ENCODE peak calls at places on chromosomes 16 and 17, in six cellular contexts. One of them, this sample, is unnamed.

GRCh38 chr17:73359987-73360410 is 48.2 kb upstream of the CDC42EP4 start:
- DNase-seq in BJ: no peak
- DNase-seq in PC-9: peak
- DNase-seq in AG04449: no peak
- DNase-seq in heart right ventricle: peak
- DNase-seq in esophagus squamous epithelium: no peak
- DNase-seq in this sample: no peak

GRCh38 chr16:79211581-79211980 is 389.0 kb downstream of the MAF start:
- DNase-seq in BJ: no peak
- DNase-seq in PC-9: no peak
- DNase-seq in AG04449: no peak
- DNase-seq in heart right ventricle: no peak
- DNase-seq in esophagus squamous epithelium: no peak
- DNase-seq in this sample: no peak

GRCh38 chr17:40018211-40019121 is 3.2 kb downstream of the CSF3 start:
- DNase-seq in BJ: no peak
- DNase-seq in PC-9: no peak
- DNase-seq in AG04449: no peak
- DNase-seq in heart right ventricle: peak
- DNase-seq in esophagus squamous epithelium: no peak
- DNase-seq in this sample: no peak

GRCh38 chr17:63497708-63498483 is 21.0 kb downstream of the ACE start:
- DNase-seq in BJ: no peak
- DNase-seq in PC-9: no peak
- DNase-seq in AG04449: no peak
- DNase-seq in heart right ventricle: no peak
- DNase-seq in esophagus squamous epithelium: no peak
- DNase-seq in this sample: no peak

GRCh38 chr17:73803867-73804539 is 159.8 kb upstream of the SDK2 start:
- DNase-seq in BJ: no peak
- DNase-seq in PC-9: no peak
- DNase-seq in AG04449: no peak
- DNase-seq in heart right ventricle: no peak
- DNase-seq in esophagus squamous epithelium: no peak
- DNase-seq in this sample: no peak

GRCh38 chr16:80369559-80369958 is 171.2 kb upstream of the DYNLRB2 start:
- DNase-seq in BJ: no peak
- DNase-seq in PC-9: no peak
- DNase-seq in AG04449: peak
- DNase-seq in heart right ventricle: no peak
- DNase-seq in esophagus squamous epithelium: no peak
- DNase-seq in this sample: peak

GRCh38 chr17:43528319-43528987 is 17.7 kb downstream of the ETV4 start:
- DNase-seq in BJ: no peak
- DNase-seq in PC-9: no peak
- DNase-seq in AG04449: no peak
- DNase-seq in heart right ventricle: peak
- DNase-seq in esophagus squamous epithelium: no peak
- DNase-seq in this sample: no peak

GRCh38 chr16:89498839-89499238 is 8.5 kb upstream of the ANKRD11 start:
- DNase-seq in BJ: no peak
- DNase-seq in PC-9: no peak
- DNase-seq in AG04449: peak
- DNase-seq in heart right ventricle: no peak
- DNase-seq in esophagus squamous epithelium: no peak
- DNase-seq in this sample: no peak

GRCh38 chr16:65658339-65659275 is 536.7 kb upstream of the CDH11 start:
- DNase-seq in BJ: peak
- DNase-seq in PC-9: no peak
- DNase-seq in AG04449: peak
- DNase-seq in heart right ventricle: no peak
- DNase-seq in esophagus squamous epithelium: no peak
- DNase-seq in this sample: peak

GRCh38 chr17:5508855-5509254 is 22.5 kb downstream of the MIS12 start:
- DNase-seq in BJ: no peak
- DNase-seq in PC-9: no peak
- DNase-seq in AG04449: no peak
- DNase-seq in heart right ventricle: no peak
- DNase-seq in esophagus squamous epithelium: no peak
- DNase-seq in this sample: peak

GRCh38 chr17:77332034-77332971 is 191.5 kb downstream of the SEC14L1 start:
- DNase-seq in BJ: no peak
- DNase-seq in PC-9: peak
- DNase-seq in AG04449: no peak
- DNase-seq in heart right ventricle: no peak
- DNase-seq in esophagus squamous epithelium: no peak
- DNase-seq in this sample: peak

GRCh38 chr17:2029911-2030778 is at the start of gene DPH1:
- DNase-seq in BJ: no peak
- DNase-seq in PC-9: peak
- DNase-seq in AG04449: no peak
- DNase-seq in heart right ventricle: peak
- DNase-seq in esophagus squamous epithelium: peak
- DNase-seq in this sample: peak

GRCh38 chr16:3161235-3162018 is 26.6 kb upstream of the OR1F1 start:
- DNase-seq in BJ: no peak
- DNase-seq in PC-9: peak
- DNase-seq in AG04449: no peak
- DNase-seq in heart right ventricle: no peak
- DNase-seq in esophagus squamous epithelium: no peak
- DNase-seq in this sample: no peak

GRCh38 chr16:55470533-55471371 is 8.2 kb upstream of the MMP2 start:
- DNase-seq in BJ: no peak
- DNase-seq in PC-9: peak
- DNase-seq in AG04449: no peak
- DNase-seq in heart right ventricle: no peak
- DNase-seq in esophagus squamous epithelium: no peak
- DNase-seq in this sample: peak

GRCh38 chr16:22672830-22673210 is 141.1 kb upstream of the HS3ST2 start:
- DNase-seq in BJ: no peak
- DNase-seq in PC-9: no peak
- DNase-seq in AG04449: no peak
- DNase-seq in heart right ventricle: no peak
- DNase-seq in esophagus squamous epithelium: no peak
- DNase-seq in this sample: no peak

GRCh38 chr17:15492186-15492585 is 24.8 kb upstream of the CDRT4 start:
- DNase-seq in BJ: no peak
- DNase-seq in PC-9: no peak
- DNase-seq in AG04449: no peak
- DNase-seq in heart right ventricle: no peak
- DNase-seq in esophagus squamous epithelium: no peak
- DNase-seq in this sample: no peak

GRCh38 chr17:53979991-53980390 is 157.3 kb downstream of the KIF2B start:
- DNase-seq in BJ: no peak
- DNase-seq in PC-9: no peak
- DNase-seq in AG04449: no peak
- DNase-seq in heart right ventricle: no peak
- DNase-seq in esophagus squamous epithelium: no peak
- DNase-seq in this sample: no peak

GRCh38 chr16:85284138-85284897 is 172.0 kb upstream of the CIBAR2 start:
- DNase-seq in BJ: no peak
- DNase-seq in PC-9: no peak
- DNase-seq in AG04449: no peak
- DNase-seq in heart right ventricle: no peak
- DNase-seq in esophagus squamous epithelium: no peak
- DNase-seq in this sample: no peak

GRCh38 chr16:66240996-66241395 is 125.5 kb upstream of the CDH5 start:
- DNase-seq in BJ: no peak
- DNase-seq in PC-9: no peak
- DNase-seq in AG04449: no peak
- DNase-seq in heart right ventricle: no peak
- DNase-seq in esophagus squamous epithelium: no peak
- DNase-seq in this sample: no peak

GRCh38 chr17:79490530-79490929 is 120.3 kb downstream of the RBFOX3 start:
- DNase-seq in BJ: no peak
- DNase-seq in PC-9: no peak
- DNase-seq in AG04449: no peak
- DNase-seq in heart right ventricle: no peak
- DNase-seq in esophagus squamous epithelium: no peak
- DNase-seq in this sample: no peak

GRCh38 chr16:88523381-88524159 is 46.6 kb upstream of the ZC3H18 start:
- DNase-seq in BJ: no peak
- DNase-seq in PC-9: no peak
- DNase-seq in AG04449: no peak
- DNase-seq in heart right ventricle: peak
- DNase-seq in esophagus squamous epithelium: no peak
- DNase-seq in this sample: no peak

GRCh38 chr17:75447951-75448856 is 8.2 kb upstream of the TMEM94 start:
- DNase-seq in BJ: no peak
- DNase-seq in PC-9: no peak
- DNase-seq in AG04449: no peak
- DNase-seq in heart right ventricle: no peak
- DNase-seq in esophagus squamous epithelium: no peak
- DNase-seq in this sample: no peak

DNA sequence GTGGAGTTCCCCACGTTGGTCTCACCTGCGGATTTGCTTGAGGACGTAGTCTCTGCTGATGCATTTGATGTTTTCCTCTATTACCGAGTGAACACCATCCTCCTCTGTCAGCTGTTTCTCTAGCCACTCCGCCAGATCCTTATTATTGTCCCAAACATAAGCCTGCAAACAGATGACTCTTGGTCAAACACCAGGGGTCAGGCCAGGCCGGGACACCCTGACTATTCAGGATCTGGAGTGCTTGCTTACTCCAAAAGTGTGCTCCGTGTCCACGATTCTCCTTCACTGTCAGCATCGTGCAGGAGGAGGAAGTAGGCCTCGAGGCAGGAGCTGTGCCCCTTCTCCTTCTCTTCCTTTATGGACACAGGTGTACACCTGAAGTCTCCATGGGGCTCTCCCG is 140.2 kb downstream of the AATF start:
- DNase-seq in BJ: no peak
- DNase-seq in PC-9: no peak
- DNase-seq in AG04449: no peak
- DNase-seq in heart right ventricle: no peak
- DNase-seq in esophagus squamous epithelium: no peak
- DNase-seq in this sample: no peak
- TF ChIP-seq CTCF in BJ: no peak
- TF ChIP-seq CTCF in PC-9: no peak
- TF ChIP-seq CTCF in AG04449: no peak
- TF ChIP-seq CTCF in heart right ventricle: no peak
- TF ChIP-seq CTCF in esophagus squamous epithelium: no peak
- TF ChIP-seq CTCF in this sample: no peak

GRCh38 chr16:54284931-54285413 is 1.6 kb downstream of the IRX3 start:
- DNase-seq in BJ: no peak
- DNase-seq in PC-9: no peak
- DNase-seq in AG04449: no peak
- DNase-seq in heart right ventricle: no peak
- DNase-seq in esophagus squamous epithelium: no peak
- DNase-seq in this sample: peak
- H3K4me3 ChIP-seq in BJ: peak
- H3K4me3 ChIP-seq in PC-9: peak
- H3K4me3 ChIP-seq in AG04449: peak
- H3K4me3 ChIP-seq in heart right ventricle: peak
- H3K4me3 ChIP-seq in esophagus squamous epithelium: peak
- H3K4me3 ChIP-seq in this sample: peak

GRCh38 chr17:80827646-80828643 is 163.7 kb upstream of the CHMP6 start:
- DNase-seq in BJ: no peak
- DNase-seq in PC-9: no peak
- DNase-seq in AG04449: no peak
- DNase-seq in heart right ventricle: no peak
- DNase-seq in esophagus squamous epithelium: no peak
- DNase-seq in this sample: peak

GRCh38 chr17:80829166-80829813 is 162.4 kb upstream of the CHMP6 start:
- DNase-seq in BJ: no peak
- DNase-seq in PC-9: no peak
- DNase-seq in AG04449: no peak
- DNase-seq in heart right ventricle: no peak
- DNase-seq in esophagus squamous epithelium: no peak
- DNase-seq in this sample: no peak

GRCh38 chr17:80825471-80826345 is 165.9 kb upstream of the CHMP6 start:
- DNase-seq in BJ: no peak
- DNase-seq in PC-9: no peak
- DNase-seq in AG04449: no peak
- DNase-seq in heart right ventricle: no peak
- DNase-seq in esophagus squamous epithelium: no peak
- DNase-seq in this sample: no peak

GRCh38 chr17:80826346-80826954 is 165.2 kb upstream of the CHMP6 start:
- DNase-seq in BJ: no peak
- DNase-seq in PC-9: no peak
- DNase-seq in AG04449: no peak
- DNase-seq in heart right ventricle: no peak
- DNase-seq in esophagus squamous epithelium: no peak
- DNase-seq in this sample: no peak

DNA sequence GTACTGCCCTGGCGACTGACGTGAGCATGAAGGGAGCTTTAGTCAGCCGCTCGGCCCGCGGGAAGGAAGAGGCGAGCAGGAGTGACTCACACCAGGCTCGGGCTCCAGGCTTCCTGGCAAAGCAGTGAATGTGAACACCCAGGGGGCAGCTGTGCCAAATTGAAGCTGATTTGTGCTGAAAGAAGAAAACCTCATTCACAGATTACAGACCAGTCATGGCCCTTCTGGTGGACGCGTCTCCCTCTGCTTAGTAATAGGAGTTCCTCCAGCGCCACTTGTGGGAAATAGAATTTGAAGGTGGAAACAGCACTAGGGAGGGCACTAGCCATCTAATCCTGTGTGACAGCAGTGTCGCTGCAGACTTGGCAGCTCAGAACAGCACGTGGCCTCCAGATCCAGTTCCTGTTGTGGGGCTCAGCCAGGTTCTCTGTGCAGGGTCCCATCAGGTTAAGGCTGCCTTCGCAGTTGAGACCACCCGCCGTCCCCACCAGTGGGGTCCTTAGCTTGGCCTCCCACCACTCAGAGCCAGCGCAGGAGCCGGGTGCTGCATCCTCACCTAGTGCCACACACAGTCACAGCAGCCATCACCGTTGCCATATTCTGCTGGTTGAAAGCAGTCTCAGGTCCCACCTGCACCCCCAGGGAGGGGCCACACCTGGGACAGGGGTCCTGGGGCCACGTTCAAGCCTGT is 164.5 kb upstream of the CHMP6 start:
- DNase-seq in BJ: peak
- DNase-seq in PC-9: peak
- DNase-seq in AG04449: peak
- DNase-seq in heart right ventricle: no peak
- DNase-seq in esophagus squamous epithelium: no peak
- DNase-seq in this sample: peak
- TF ChIP-seq CTCF in BJ: no peak
- TF ChIP-seq CTCF in PC-9: no peak
- TF ChIP-seq CTCF in AG04449: no peak
- TF ChIP-seq CTCF in heart right ventricle: no peak
- TF ChIP-seq CTCF in esophagus squamous epithelium: no peak
- TF ChIP-seq CTCF in this sample: peak

GRCh38 chr16:73028721-73029361 is 19.1 kb downstream of the ZFHX3 start:
- DNase-seq in BJ: no peak
- DNase-seq in PC-9: no peak
- DNase-seq in AG04449: no peak
- DNase-seq in heart right ventricle: no peak
- DNase-seq in esophagus squamous epithelium: no peak
- DNase-seq in this sample: no peak

GRCh38 chr16:73028263-73028662 is 19.7 kb downstream of the ZFHX3 start:
- DNase-seq in BJ: no peak
- DNase-seq in PC-9: no peak
- DNase-seq in AG04449: no peak
- DNase-seq in heart right ventricle: no peak
- DNase-seq in esophagus squamous epithelium: no peak
- DNase-seq in this sample: no peak

GRCh38 chr16:73025506-73026131 is 22.3 kb downstream of the ZFHX3 start:
- DNase-seq in BJ: no peak
- DNase-seq in PC-9: no peak
- DNase-seq in AG04449: no peak
- DNase-seq in heart right ventricle: no peak
- DNase-seq in esophagus squamous epithelium: no peak
- DNase-seq in this sample: peak

GRCh38 chr16:73026754-73027654 is 20.9 kb downstream of the ZFHX3 start:
- DNase-seq in BJ: no peak
- DNase-seq in PC-9: no peak
- DNase-seq in AG04449: no peak
- DNase-seq in heart right ventricle: no peak
- DNase-seq in esophagus squamous epithelium: no peak
- DNase-seq in this sample: no peak

GRCh38 chr16:73027655-73028220 is 20.2 kb downstream of the ZFHX3 start:
- DNase-seq in BJ: no peak
- DNase-seq in PC-9: no peak
- DNase-seq in AG04449: no peak
- DNase-seq in heart right ventricle: no peak
- DNase-seq in esophagus squamous epithelium: no peak
- DNase-seq in this sample: no peak
- H3K4me3 ChIP-seq in BJ: no peak
- H3K4me3 ChIP-seq in PC-9: no peak
- H3K4me3 ChIP-seq in AG04449: no peak
- H3K4me3 ChIP-seq in heart right ventricle: no peak
- H3K4me3 ChIP-seq in esophagus squamous epithelium: no peak
- H3K4me3 ChIP-seq in this sample: no peak

This sample was measured in astrocyte of the spinal cord.